ENCODE peak calls at places on chromosome 22, in seven cellular contexts. W is mammary epithelial cell, Z is HL-60, O is left lung, P is psoas muscle, K is thoracic aorta, N is pancreas. V is an unnamed sample.

GRCh38 chr22:47382164-47382890 is 619.9 kb downstream of the TBC1D22A start:
- DNase-seq in N (no peak), P (no peak), Z (no peak), K (no peak), O (no peak), W (no peak), V (no peak)

GRCh38 chr22:17410576-17410975 is 41.3 kb downstream of the CECR2 start:
- DNase-seq in P (no peak), K (no peak), O (no peak), W (no peak), N (no peak), Z (no peak), V (no peak)

GRCh38 chr22:30044369-30044768 is 35.9 kb upstream of the HORMAD2 start:
- DNase-seq in Z (no peak), K (no peak), O (no peak), W (peak; percentile 92), N (no peak), P (no peak), V (no peak)

GRCh38 chr22:46239261-46240048 is 10.6 kb downstream of the CDPF1 start:
- DNase-seq in K (no peak), Z (no peak), N (no peak), O (no peak), W (no peak), P (no peak), V (no peak)

GRCh38 chr22:35947794-35948425 is 80.7 kb downstream of the RBFOX2 start:
- DNase-seq in W (peak; percentile 30), O (no peak), Z (no peak), K (no peak), N (no peak), P (no peak), V (no peak)

GRCh38 chr22:44944891-44945600 is 64.8 kb downstream of the PHF21B start:
- DNase-seq in K (no peak), Z (no peak), P (no peak), W (no peak), N (no peak), O (peak; percentile 34), V (no peak)

GRCh38 chr22:29580200-29580810 is 608 bp downstream of the NIPSNAP1 start:
- DNase-seq in O (no peak), P (no peak), K (no peak), W (no peak), N (peak; percentile 46), Z (peak; percentile 6), V (no peak)

GRCh38 chr22:30290679-30291333 is 1.5 kb upstream of the CASTOR1 start:
- DNase-seq in N (peak; percentile 87), P (peak; percentile 90), K (peak; percentile 84), W (peak; percentile 77), Z (no peak), O (peak; percentile 81), V (no peak)

GRCh38 chr22:30205281-30206115 is 41.1 kb downstream of the LIF start:
- DNase-seq in W (peak; percentile 99), Z (peak; percentile 82), P (peak; percentile 85), K (no peak), O (no peak), N (no peak), V (peak; percentile 79)

GRCh38 chr22:35315855-35316745 is 16.4 kb downstream of the TOM1 start:
- DNase-seq in O (no peak), N (no peak), W (no peak), K (no peak), Z (no peak), P (peak; percentile 93), V (peak; percentile 38)

GRCh38 chr22:36101756-36102155 is 58.8 kb downstream of the APOL3 start:
- DNase-seq in O (no peak), P (no peak), W (no peak), N (no peak), Z (no peak), K (no peak), V (no peak)

GRCh38 chr22:47022075-47022473 is 259.6 kb downstream of the TBC1D22A start:
- DNase-seq in O (no peak), W (no peak), Z (no peak), N (no peak), P (no peak), K (no peak), V (no peak)

GRCh38 chr22:22573047-22573889 is 14.2 kb upstream of the PRAME start:
- DNase-seq in P (no peak), K (no peak), W (no peak), O (no peak), Z (no peak), N (no peak), V (no peak)
- TF ChIP-seq CTCF in P (no peak), K (no peak), W (no peak), O (no peak), Z (no peak), N (no peak), V (no peak)

DNA sequence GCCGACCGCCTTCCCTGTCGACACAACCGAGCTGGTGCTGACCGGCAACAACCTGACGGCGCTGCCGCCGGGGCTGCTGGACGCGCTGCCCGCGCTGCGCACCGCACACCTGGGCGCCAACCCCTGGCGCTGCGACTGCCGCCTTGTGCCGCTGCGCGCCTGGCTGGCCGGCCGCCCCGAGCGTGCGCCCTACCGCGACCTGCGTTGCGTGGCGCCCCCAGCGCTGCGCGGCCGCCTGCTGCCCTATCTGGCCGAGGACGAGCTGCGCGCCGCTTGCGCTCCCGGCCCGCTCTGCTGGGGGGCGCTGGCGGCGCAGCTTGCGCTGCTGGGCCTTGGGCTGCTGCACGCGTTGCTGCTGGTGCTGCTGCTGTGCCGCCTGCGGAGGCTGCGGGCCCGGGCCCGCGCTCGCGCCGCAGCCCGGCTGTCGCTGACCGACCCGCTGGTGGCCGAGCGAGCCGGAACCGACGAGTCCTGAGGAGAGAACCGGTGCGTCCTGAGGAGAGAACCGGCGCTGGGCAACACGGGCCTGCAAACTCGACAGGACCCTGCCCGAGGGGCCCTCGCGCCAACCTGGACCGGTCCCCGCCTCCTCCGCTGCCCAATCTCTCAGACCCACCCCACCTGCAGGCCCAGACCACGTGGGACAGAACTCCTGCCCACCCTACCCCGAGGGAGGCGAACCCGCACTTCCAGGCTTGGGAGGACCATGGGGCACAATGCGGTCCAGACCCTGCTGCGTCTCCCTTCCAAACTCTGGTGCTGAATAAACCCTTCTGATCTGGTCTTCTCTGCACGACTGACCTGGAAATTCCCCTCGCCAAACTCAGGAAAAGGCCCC is 870 bp downstream of the GP1BB start:
- DNase-seq in N (no peak), K (no peak), P (no peak), O (no peak), W (no peak), Z (peak; percentile 71), V (no peak)
- TF ChIP-seq CTCF in N (no peak), K (no peak), P (no peak), O (no peak), W (no peak), Z (peak; percentile 35), V (peak; percentile 17)

DNA sequence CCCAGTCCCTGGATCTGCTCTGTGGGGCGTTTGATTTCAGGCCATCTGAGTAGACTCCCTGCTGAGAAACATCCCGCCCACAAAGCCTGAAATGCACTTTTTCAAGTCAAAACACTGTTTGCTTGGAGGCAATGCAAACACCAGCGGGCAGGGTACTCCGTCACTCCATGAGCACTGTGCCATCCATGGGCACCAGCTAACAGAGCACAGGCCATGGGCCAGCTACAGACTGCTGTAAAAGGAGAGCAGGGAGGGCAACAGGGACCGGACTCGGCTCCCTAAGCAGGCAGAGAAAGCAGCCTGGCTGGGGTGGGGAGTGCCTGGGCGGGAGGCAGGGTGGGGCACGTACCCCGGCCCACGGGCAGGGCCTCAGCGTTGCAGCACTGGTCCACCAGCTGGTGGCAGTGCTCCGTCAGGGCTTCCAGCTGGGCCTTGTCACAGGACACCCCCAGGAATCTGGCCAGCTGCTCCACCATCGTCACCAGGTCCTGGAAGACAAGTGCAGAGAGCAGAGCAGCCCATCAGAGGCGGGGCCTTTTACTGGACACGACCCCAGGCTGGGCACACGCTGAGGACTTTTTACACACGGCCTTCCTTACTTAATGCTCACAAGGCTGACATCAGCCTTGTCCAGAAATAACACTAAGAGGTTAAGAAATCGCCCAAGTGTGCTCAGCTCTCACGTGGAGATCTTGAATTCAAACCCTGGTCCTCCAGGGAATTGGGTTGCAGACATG is 16.8 kb upstream of the EFCAB6 start:
- DNase-seq in P (peak; percentile 92), W (no peak), N (no peak), K (no peak), O (no peak), Z (no peak), V (peak; percentile 25)
- TF ChIP-seq CTCF in P (peak; percentile 37), W (no peak), N (no peak), K (no peak), O (no peak), Z (no peak), V (no peak)

GRCh38 chr22:49634006-49634772 is 193.5 kb downstream of the BRD1 start:
- DNase-seq in Z (no peak), P (peak; percentile 42), W (no peak), N (peak; percentile 43), K (no peak), O (peak; percentile 68), V (no peak)

GRCh38 chr22:49633010-49633324 is 194.7 kb downstream of the BRD1 start:
- DNase-seq in O (peak; percentile 69), N (peak; percentile 25), W (no peak), P (peak; percentile 43), K (no peak), Z (no peak), V (no peak)

GRCh38 chr22:49629586-49630447 is 197.9 kb downstream of the BRD1 start:
- DNase-seq in P (no peak), N (peak; percentile 11), K (no peak), O (peak; percentile 60), W (no peak), Z (no peak), V (no peak)

GRCh38 chr22:49630448-49630946 is 197.2 kb downstream of the BRD1 start:
- DNase-seq in P (no peak), W (no peak), O (peak; percentile 62), N (peak; percentile 9), K (no peak), Z (no peak), V (no peak)

DNA sequence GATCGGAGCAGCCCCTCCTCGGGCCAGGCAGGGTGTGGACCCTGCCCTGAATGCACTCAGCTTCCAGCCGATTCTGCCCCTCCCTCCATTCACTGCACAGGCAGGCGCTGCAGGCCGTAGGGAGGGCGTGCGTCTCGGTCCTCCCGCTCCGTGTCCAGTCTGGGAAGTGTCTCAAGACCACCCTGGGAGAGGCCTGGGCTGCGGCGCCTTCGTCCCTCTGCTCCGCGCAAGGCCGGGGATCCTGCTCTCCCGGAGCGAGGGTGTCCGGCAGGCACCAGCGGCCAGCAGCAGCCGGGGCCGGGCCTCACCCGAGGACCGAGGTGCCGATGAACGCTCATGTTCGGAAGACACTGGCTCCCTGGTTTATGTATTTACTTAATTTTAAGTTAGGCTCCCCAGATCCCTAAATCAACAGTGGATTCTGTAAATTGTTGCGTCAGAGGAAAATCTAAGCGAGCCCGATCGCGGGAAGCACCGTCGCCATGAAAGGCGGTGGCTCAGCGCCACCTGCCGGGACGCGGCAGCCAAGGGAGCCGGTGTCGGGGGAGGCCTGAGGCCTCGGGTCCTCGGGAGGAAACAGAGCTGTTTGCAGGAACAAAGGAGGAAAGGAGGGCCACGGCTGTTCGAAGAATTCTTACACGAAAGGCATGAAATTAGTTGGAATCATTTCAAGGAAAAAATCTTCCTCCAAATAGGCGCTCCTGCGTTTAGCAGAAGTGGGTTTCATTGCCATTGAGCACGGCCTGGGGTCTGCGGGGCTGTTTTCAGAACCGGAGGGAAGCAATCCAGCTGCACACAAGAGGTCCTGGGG is 195.3 kb downstream of the BRD1 start:
- DNase-seq in Z (no peak), P (peak; percentile 75), K (no peak), O (peak; percentile 85), W (peak; percentile 8), N (peak; percentile 71), V (no peak)
- TF ChIP-seq CTCF in Z (no peak), P (peak; percentile 67), K (peak; percentile 56), O (peak; percentile 77), W (peak; percentile 14), N (peak; percentile 68), V (peak; percentile 56)